ENCODE peak calls at places on chromosomes 12 and 14, in four cellular contexts. F, R, G and C are unnamed samples.

GRCh38 chr12:108616941-108617858 is 16.5 kb downstream of the SELPLG start:
- DNase-seq in F (peak), R (peak), G (no peak), C (peak)

GRCh38 chr14:68232643-68233055 is 413.1 kb downstream of the RAD51B start:
- DNase-seq in G (no peak), R (no peak), F (peak), C (peak)

GRCh38 chr12:47903151-47903611 is 1.6 kb downstream of the VDR start:
- DNase-seq in F (peak), G (no peak), R (peak), C (no peak)

GRCh38 chr12:54251667-54252284 is 28.1 kb downstream of the CBX5 start:
- DNase-seq in F (no peak), G (peak), R (no peak), C (no peak)

GRCh38 chr14:51828017-51828797 is 32.2 kb upstream of the GNG2 start:
- DNase-seq in R (peak), F (peak), G (no peak), C (peak)

GRCh38 chr12:94872671-94873367 is 130.7 kb downstream of the NDUFA12 start:
- DNase-seq in F (no peak), R (no peak), G (peak), C (peak)

GRCh38 chr14:30191639-30192279 is 264.1 kb upstream of the PRKD1 start:
- DNase-seq in G (no peak), R (no peak), F (no peak), C (no peak)

GRCh38 chr12:121576851-121577391 is 3.9 kb downstream of the KDM2B start:
- DNase-seq in F (no peak), G (no peak), R (no peak), C (no peak)

GRCh38 chr12:56723889-56724659 is 1.0 kb downstream of the NACA start:
- DNase-seq in G (no peak), F (peak), R (no peak), C (no peak)

GRCh38 chr12:32107376-32108267 is 975 bp downstream of the BICD1 start:
- DNase-seq in G (peak), R (no peak), F (peak), C (no peak)

GRCh38 chr12:115492553-115492952 is 784.9 kb downstream of the MED13L start:
- DNase-seq in F (no peak), G (no peak), R (no peak), C (no peak)

GRCh38 chr12:7917392-7918267 is 18.4 kb downstream of the SLC2A3 start:
- DNase-seq in F (no peak), G (no peak), R (no peak), C (no peak)